ENCODE peak calls at places on chromosomes 11 and 22, in nine cellular contexts. N is GM13976; Y is OCI-M1; Q is pons; C is stimulated activated CD4-positive, alpha-beta T cell treated with anti-CD3 and anti-CD28 coated beads, TNF-alpha, amount 100 ng/mL, for 4 hours; F is HEK293T; T is iPS DF 6.9; M is activated CD4-positive, alpha-beta T cell treated with anti-CD3 and anti-CD28 coated beads for 36 hours; L is HT-29. S is an unnamed sample.

GRCh38 chr11:92295175-92296137 is 70.8 kb downstream of the FAT3 start:
- DNase-seq in N (no peak), Y (no peak), Q (no peak), C (no peak), F (no peak), T (no peak), M (no peak), L (peak), S (no peak)

GRCh38 chr11:126339866-126340434 is 15.5 kb upstream of the ST3GAL4 start:
- DNase-seq in N (no peak), Y (no peak), Q (no peak), C (no peak), F (no peak), T (no peak), M (no peak), L (peak), S (no peak)

GRCh38 chr11:28730336-28730735 is 622.1 kb downstream of the METTL15 start:
- DNase-seq in N (no peak), Y (no peak), Q (no peak), C (no peak), F (no peak), T (no peak), M (no peak), L (no peak), S (no peak)

GRCh38 chr11:122756417-122756816 is 81.9 kb upstream of the CRTAM start:
- DNase-seq in N (peak), Y (peak), Q (peak), C (peak), F (no peak), T (no peak), M (peak), L (peak), S (peak)

GRCh38 chr11:44611687-44612437 is 46.4 kb downstream of the CD82 start:
- DNase-seq in N (peak), Y (no peak), Q (no peak), C (peak), F (no peak), T (no peak), M (peak), L (no peak), S (peak)

GRCh38 chr22:35783943-35784614 is 66.4 kb downstream of the APOL5 start:
- DNase-seq in N (no peak), Y (no peak), Q (no peak), C (no peak), F (no peak), T (no peak), M (no peak), L (no peak), S (no peak)

GRCh38 chr11:70176940-70177689 is 26.0 kb upstream of the FADD start:
- DNase-seq in N (peak), Y (peak), Q (no peak), C (peak), F (peak), T (peak), M (peak), L (peak), S (peak)

GRCh38 chr11:2507212-2507901 is 62.5 kb downstream of the KCNQ1 start:
- DNase-seq in N (no peak), Y (no peak), Q (no peak), C (no peak), F (no peak), T (no peak), M (no peak), L (no peak), S (no peak)

GRCh38 chr11:34926101-34926830 is 9.8 kb downstream of the PDHX start:
- DNase-seq in N (peak), Y (peak), Q (peak), C (peak), F (peak), T (no peak), M (peak), L (peak), S (peak)

GRCh38 chr11:34075178-34075820 is 23.8 kb downstream of the CAPRIN1 start:
- DNase-seq in N (no peak), Y (no peak), Q (no peak), C (no peak), F (no peak), T (no peak), M (no peak), L (peak), S (no peak)